ENCODE peak calls at places on chromosomes 4 and X, in nine cellular contexts. N is A172; I is stimulated activated naive B cell treated with anti-CD40 and anti-IgM and Interleukin-4, amounts not matched to agents 10 μg/mL and 1 μg/mL and 100 μg/mL, for 72 hours; Z is IMR-90; W is NT2/D1; O is colonic mucosa; Q is amniotic epithelial cell; R is smooth muscle cell of the brain vasculature; L is activated CD4-positive, alpha-beta T cell treated with anti-CD3 and anti-CD28 coated beads, Interleukin-2, amount 10 ng/mL, durations not matched to agents 7 days and 5 days. U is an unnamed sample.

GRCh38 chr4:4888695-4889094 is 29.2 kb downstream of the MSX1 start:
- DNase-seq in N (no peak), I (no peak), Z (no peak), W (no peak), O (no peak), Q (no peak), R (no peak), L (no peak), U (no peak)

GRCh38 chr4:95204873-95205272 is 343.9 kb downstream of the UNC5C start:
- DNase-seq in N (no peak), I (no peak), Z (no peak), W (no peak), O (no peak), Q (no peak), R (no peak), L (no peak), U (peak)

GRCh38 chr4:166733686-166734085 is 500.6 kb downstream of the SPOCK3 start:
- DNase-seq in N (no peak), I (no peak), Z (no peak), W (no peak), O (no peak), Q (no peak), R (no peak), L (no peak), U (no peak)

GRCh38 chr4:161577604-161578301 is 586.0 kb downstream of the FSTL5 start:
- DNase-seq in N (peak), I (no peak), Z (peak), W (no peak), O (no peak), Q (peak), R (peak), L (no peak), U (peak)

GRCh38 chrX:150258463-150259430 is 104.4 kb upstream of the MAMLD1 start:
- DNase-seq in N (no peak), I (no peak), Z (peak), W (no peak), O (no peak), Q (no peak), R (peak), L (no peak), U (no peak)

GRCh38 chr4:153024466-153024865 is 88.3 kb downstream of the FHDC1 start:
- DNase-seq in N (no peak), I (no peak), Z (no peak), W (no peak), O (no peak), Q (no peak), R (no peak), L (no peak), U (no peak)

GRCh38 chr4:39502034-39502658 is 25.1 kb downstream of the UGDH start:
- DNase-seq in N (peak), I (no peak), Z (peak), W (no peak), O (no peak), Q (peak), R (no peak), L (no peak), U (no peak)

GRCh38 chrX:107878106-107878505 is 52.4 kb downstream of the MID2 start:
- DNase-seq in N (no peak), I (no peak), Z (no peak), W (no peak), O (no peak), Q (no peak), R (no peak), L (no peak), U (no peak)

GRCh38 chrX:83077606-83078005 is 430.5 kb upstream of the POU3F4 start:
- DNase-seq in N (no peak), I (no peak), Z (no peak), W (no peak), O (no peak), Q (no peak), R (no peak), L (no peak), U (no peak)

GRCh38 chr4:104868942-104869341 is 277.7 kb upstream of the TET2 start:
- DNase-seq in N (no peak), I (no peak), Z (no peak), W (no peak), O (no peak), Q (no peak), R (no peak), L (no peak), U (no peak)

GRCh38 chr4:101556845-101557244 is 209.5 kb upstream of the PPP3CA start:
- DNase-seq in N (no peak), I (peak), Z (no peak), W (no peak), O (no peak), Q (no peak), R (no peak), L (no peak), U (no peak)

GRCh38 chr4:125368684-125369083 is 53.9 kb downstream of the FAT4 start:
- DNase-seq in N (peak), I (no peak), Z (peak), W (no peak), O (no peak), Q (peak), R (peak), L (no peak), U (peak)

GRCh38 chrX:109327271-109327670 is 154.6 kb downstream of the GUCY2F start:
- DNase-seq in N (no peak), I (no peak), Z (no peak), W (no peak), O (no peak), Q (no peak), R (no peak), L (no peak), U (no peak)

GRCh38 chr4:151395873-151396272 is 13.1 kb upstream of the FHIP1A start:
- DNase-seq in N (no peak), I (no peak), Z (no peak), W (no peak), O (no peak), Q (no peak), R (no peak), L (no peak), U (no peak)

GRCh38 chr4:156946508-156947197 is 24.9 kb downstream of the PDGFC start:
- DNase-seq in N (peak), I (no peak), Z (peak), W (no peak), O (no peak), Q (peak), R (peak), L (no peak), U (peak)

GRCh38 chr4:76982638-76983579 is 33.4 kb downstream of the SEPTIN11 start:
- DNase-seq in N (no peak), I (no peak), Z (peak), W (no peak), O (no peak), Q (peak), R (no peak), L (no peak), U (no peak)

GRCh38 chr4:8129136-8129535 is 29.5 kb downstream of the ABLIM2 start:
- DNase-seq in N (peak), I (no peak), Z (no peak), W (no peak), O (no peak), Q (no peak), R (no peak), L (no peak), U (no peak)

GRCh38 chr4:175891863-175892262 is 79.8 kb upstream of the GPM6A start:
- DNase-seq in N (peak), I (no peak), Z (peak), W (no peak), O (no peak), Q (peak), R (peak), L (no peak), U (peak)

GRCh38 chrX:140504371-140505324 is at the start of gene SOX3:
- DNase-seq in N (no peak), I (no peak), Z (no peak), W (peak), O (no peak), Q (no peak), R (no peak), L (no peak), U (no peak)

GRCh38 chr4:144583658-144584057 is 62.3 kb upstream of the HHIP start:
- DNase-seq in N (no peak), I (no peak), Z (peak), W (no peak), O (no peak), Q (peak), R (no peak), L (no peak), U (peak)

GRCh38 chr4:27128431-27128830 is 267.8 kb downstream of the STIM2 start:
- DNase-seq in N (no peak), I (no peak), Z (no peak), W (no peak), O (no peak), Q (no peak), R (no peak), L (no peak), U (no peak)

GRCh38 chr4:48127882-48128394 is 6.1 kb downstream of the TXK start:
- DNase-seq in N (peak), I (peak), Z (peak), W (peak), O (peak), Q (peak), R (peak), L (peak), U (peak)

GRCh38 chr4:141077611-141078225 is 55.6 kb downstream of the RNF150 start:
- DNase-seq in N (no peak), I (no peak), Z (no peak), W (no peak), O (no peak), Q (no peak), R (no peak), L (no peak), U (no peak)

GRCh38 chr4:721261-722171 is 15.9 kb downstream of the PCGF3 start:
- DNase-seq in N (no peak), I (no peak), Z (no peak), W (no peak), O (peak), Q (peak), R (no peak), L (no peak), U (no peak)